ENCODE peak calls at places on chromosomes 13 and 19, in six cellular contexts. One of them, this sample, is unnamed.

GRCh38 chr13:31094331-31095015 is 67.2 kb downstream of the HSPH1 start:
- DNase-seq in right lobe of liver: no peak
- DNase-seq in ovary: no peak
- DNase-seq in stomach: no peak
- DNase-seq in A549: no peak
- DNase-seq in endothelial cell of umbilical vein: no peak
- DNase-seq in this sample: no peak

GRCh38 chr13:24306632-24307031 is 2.7 kb upstream of the C1QTNF9 start:
- DNase-seq in right lobe of liver: no peak
- DNase-seq in ovary: no peak
- DNase-seq in stomach: no peak
- DNase-seq in A549: no peak
- DNase-seq in endothelial cell of umbilical vein: no peak
- DNase-seq in this sample: no peak

GRCh38 chr13:94950303-94950702 is 238.0 kb upstream of the SOX21 start:
- DNase-seq in right lobe of liver: no peak
- DNase-seq in ovary: no peak
- DNase-seq in stomach: no peak
- DNase-seq in A549: no peak
- DNase-seq in endothelial cell of umbilical vein: no peak
- DNase-seq in this sample: no peak

GRCh38 chr19:31530781-31531180 is 181.5 kb upstream of the TSHZ3 start:
- DNase-seq in right lobe of liver: no peak
- DNase-seq in ovary: no peak
- DNase-seq in stomach: no peak
- DNase-seq in A549: no peak
- DNase-seq in endothelial cell of umbilical vein: no peak
- DNase-seq in this sample: no peak

GRCh38 chr13:27170521-27171243 is 929 bp downstream of the USP12 start:
- DNase-seq in right lobe of liver: peak; percentile 69
- DNase-seq in ovary: peak; percentile 71
- DNase-seq in stomach: peak; percentile 34
- DNase-seq in A549: peak; percentile 15
- DNase-seq in endothelial cell of umbilical vein: peak; percentile 68
- DNase-seq in this sample: peak; percentile 77

GRCh38 chr19:49409441-49410029 is 13.7 kb downstream of the PTH2 start:
- DNase-seq in right lobe of liver: no peak
- DNase-seq in ovary: no peak
- DNase-seq in stomach: no peak
- DNase-seq in A549: no peak
- DNase-seq in endothelial cell of umbilical vein: no peak
- DNase-seq in this sample: no peak

GRCh38 chr19:8320564-8321066 is 560 bp downstream of the NDUFA7 start:
- DNase-seq in right lobe of liver: no peak
- DNase-seq in ovary: no peak
- DNase-seq in stomach: no peak
- DNase-seq in A549: no peak
- DNase-seq in endothelial cell of umbilical vein: no peak
- DNase-seq in this sample: no peak

GRCh38 chr19:10862561-10863106 is 8.7 kb upstream of the CARM1 start:
- DNase-seq in right lobe of liver: no peak
- DNase-seq in ovary: no peak
- DNase-seq in stomach: no peak
- DNase-seq in A549: no peak
- DNase-seq in endothelial cell of umbilical vein: no peak
- DNase-seq in this sample: no peak

GRCh38 chr19:8342684-8343482 is at the start of gene KANK3:
- DNase-seq in right lobe of liver: peak; percentile 100
- DNase-seq in ovary: peak; percentile 70
- DNase-seq in stomach: peak; percentile 98
- DNase-seq in A549: peak; percentile 94
- DNase-seq in endothelial cell of umbilical vein: peak; percentile 94
- DNase-seq in this sample: peak; percentile 95

GRCh38 chr13:59384154-59384553 is 779.6 kb downstream of the DIAPH3 start:
- DNase-seq in right lobe of liver: no peak
- DNase-seq in ovary: no peak
- DNase-seq in stomach: no peak
- DNase-seq in A549: no peak
- DNase-seq in endothelial cell of umbilical vein: peak; percentile 53
- DNase-seq in this sample: no peak

GRCh38 chr13:23467048-23467931 is 33.8 kb upstream of the SACS start:
- DNase-seq in right lobe of liver: no peak
- DNase-seq in ovary: peak; percentile 20
- DNase-seq in stomach: no peak
- DNase-seq in A549: no peak
- DNase-seq in endothelial cell of umbilical vein: no peak
- DNase-seq in this sample: no peak

GRCh38 chr19:35347171-35347929 is at the start of gene FFAR1:
- DNase-seq in right lobe of liver: peak; percentile 35
- DNase-seq in ovary: peak; percentile 15
- DNase-seq in stomach: peak; percentile 15
- DNase-seq in A549: no peak
- DNase-seq in endothelial cell of umbilical vein: no peak
- DNase-seq in this sample: peak; percentile 47

GRCh38 chr13:34657716-34658115 is 284.4 kb upstream of the NBEA start:
- DNase-seq in right lobe of liver: no peak
- DNase-seq in ovary: no peak
- DNase-seq in stomach: no peak
- DNase-seq in A549: peak; percentile 7
- DNase-seq in endothelial cell of umbilical vein: no peak
- DNase-seq in this sample: no peak

GRCh38 chr13:26727122-26727521 is 33.5 kb downstream of the GPR12 start:
- DNase-seq in right lobe of liver: no peak
- DNase-seq in ovary: no peak
- DNase-seq in stomach: no peak
- DNase-seq in A549: no peak
- DNase-seq in endothelial cell of umbilical vein: no peak
- DNase-seq in this sample: no peak

GRCh38 chr13:39038569-39038898 is 278 bp downstream of the NHLRC3 start:
- DNase-seq in right lobe of liver: peak; percentile 62
- DNase-seq in ovary: no peak
- DNase-seq in stomach: no peak
- DNase-seq in A549: no peak
- DNase-seq in endothelial cell of umbilical vein: no peak
- DNase-seq in this sample: no peak

GRCh38 chr19:8403098-8403819 is 9.8 kb upstream of the MARCHF2 start:
- DNase-seq in right lobe of liver: peak; percentile 56
- DNase-seq in ovary: no peak
- DNase-seq in stomach: no peak
- DNase-seq in A549: no peak
- DNase-seq in endothelial cell of umbilical vein: no peak
- DNase-seq in this sample: no peak

GRCh38 chr13:73274147-73274546 is 215.3 kb downstream of the KLF5 start:
- DNase-seq in right lobe of liver: no peak
- DNase-seq in ovary: no peak
- DNase-seq in stomach: no peak
- DNase-seq in A549: no peak
- DNase-seq in endothelial cell of umbilical vein: no peak
- DNase-seq in this sample: no peak

GRCh38 chr13:75357576-75358295 is 124.2 kb downstream of the TBC1D4 start:
- DNase-seq in right lobe of liver: no peak
- DNase-seq in ovary: no peak
- DNase-seq in stomach: no peak
- DNase-seq in A549: peak; percentile 47
- DNase-seq in endothelial cell of umbilical vein: peak; percentile 78
- DNase-seq in this sample: no peak

GRCh38 chr19:51690359-51691121 is 2.6 kb upstream of the SPACA6 start:
- DNase-seq in right lobe of liver: peak; percentile 60
- DNase-seq in ovary: peak; percentile 90
- DNase-seq in stomach: peak; percentile 58
- DNase-seq in A549: peak; percentile 91
- DNase-seq in endothelial cell of umbilical vein: peak; percentile 76
- DNase-seq in this sample: no peak

GRCh38 chr13:26449063-26449848 is 108.2 kb upstream of the WASF3 start:
- DNase-seq in right lobe of liver: no peak
- DNase-seq in ovary: no peak
- DNase-seq in stomach: no peak
- DNase-seq in A549: no peak
- DNase-seq in endothelial cell of umbilical vein: no peak
- DNase-seq in this sample: no peak

GRCh38 chr13:38951525-38952313 is 38.9 kb downstream of the STOML3 start:
- DNase-seq in right lobe of liver: no peak
- DNase-seq in ovary: no peak
- DNase-seq in stomach: peak; percentile 72
- DNase-seq in A549: no peak
- DNase-seq in endothelial cell of umbilical vein: peak; percentile 78
- DNase-seq in this sample: no peak

GRCh38 chr19:45243144-45243732 is 2.0 kb downstream of the EXOC3L2 start:
- DNase-seq in right lobe of liver: no peak
- DNase-seq in ovary: no peak
- DNase-seq in stomach: no peak
- DNase-seq in A549: no peak
- DNase-seq in endothelial cell of umbilical vein: no peak
- DNase-seq in this sample: no peak

GRCh38 chr19:19643158-19644053 is at the start of gene GMIP:
- DNase-seq in right lobe of liver: peak; percentile 87
- DNase-seq in ovary: peak; percentile 82
- DNase-seq in stomach: peak; percentile 88
- DNase-seq in A549: peak; percentile 55
- DNase-seq in endothelial cell of umbilical vein: peak; percentile 45
- DNase-seq in this sample: no peak

GRCh38 chr13:46595136-46595917 is 42.4 kb downstream of the LRCH1 start:
- DNase-seq in right lobe of liver: no peak
- DNase-seq in ovary: no peak
- DNase-seq in stomach: no peak
- DNase-seq in A549: no peak
- DNase-seq in endothelial cell of umbilical vein: peak; percentile 49
- DNase-seq in this sample: no peak

GRCh38 chr19:12890787-12891552 is at the start of gene GCDH:
- DNase-seq in right lobe of liver: peak; percentile 98
- DNase-seq in ovary: peak; percentile 94
- DNase-seq in stomach: peak; percentile 98
- DNase-seq in A549: peak; percentile 93
- DNase-seq in endothelial cell of umbilical vein: peak; percentile 99
- DNase-seq in this sample: peak; percentile 99
- TF ChIP-seq POLR2A in right lobe of liver: peak; percentile 81
- TF ChIP-seq POLR2A in ovary: peak; percentile 58
- TF ChIP-seq POLR2A in stomach: no peak
- TF ChIP-seq POLR2A in A549: peak; percentile 46
- TF ChIP-seq POLR2A in endothelial cell of umbilical vein: no peak
- TF ChIP-seq POLR2A in this sample: peak; percentile 16

GRCh38 chr19:44190020-44190419 is 22.3 kb upstream of the ZNF227 start:
- DNase-seq in right lobe of liver: no peak
- DNase-seq in ovary: no peak
- DNase-seq in stomach: no peak
- DNase-seq in A549: no peak
- DNase-seq in endothelial cell of umbilical vein: no peak
- DNase-seq in this sample: no peak
- H3K9me3 ChIP-seq in right lobe of liver: no peaks in the 10 kb centered on the region
- H3K9me3 ChIP-seq in ovary: peaks cover 11% of the 10 kb centered on the region
- H3K9me3 ChIP-seq in stomach: no peaks in the 10 kb centered on the region
- H3K9me3 ChIP-seq in A549: peaks cover 39% of the 10 kb centered on the region
- H3K9me3 ChIP-seq in endothelial cell of umbilical vein: no peaks in the 10 kb centered on the region
- H3K9me3 ChIP-seq in this sample: peaks cover 15% of the 10 kb centered on the region

GRCh38 chr19:14003279-14004051 is 2.7 kb downstream of the RFX1 start:
- DNase-seq in right lobe of liver: no peak
- DNase-seq in ovary: no peak
- DNase-seq in stomach: no peak
- DNase-seq in A549: no peak
- DNase-seq in endothelial cell of umbilical vein: peak; percentile 28
- DNase-seq in this sample: no peak

GRCh38 chr19:14005381-14006084 is 587 bp downstream of the RFX1 start:
- DNase-seq in right lobe of liver: peak; percentile 97
- DNase-seq in ovary: peak; percentile 94
- DNase-seq in stomach: peak; percentile 94
- DNase-seq in A549: peak; percentile 33
- DNase-seq in endothelial cell of umbilical vein: peak; percentile 87
- DNase-seq in this sample: peak; percentile 96

GRCh38 chr19:14006085-14006765 is at the start of gene RFX1:
- DNase-seq in right lobe of liver: peak; percentile 99
- DNase-seq in ovary: peak; percentile 100
- DNase-seq in stomach: peak; percentile 100
- DNase-seq in A549: peak; percentile 80
- DNase-seq in endothelial cell of umbilical vein: peak; percentile 100
- DNase-seq in this sample: peak; percentile 100

GRCh38 chr19:14004619-14005380 is 1.3 kb downstream of the RFX1 start:
- DNase-seq in right lobe of liver: peak; percentile 88
- DNase-seq in ovary: no peak
- DNase-seq in stomach: peak; percentile 47
- DNase-seq in A549: no peak
- DNase-seq in endothelial cell of umbilical vein: peak; percentile 52
- DNase-seq in this sample: no peak

DNA sequence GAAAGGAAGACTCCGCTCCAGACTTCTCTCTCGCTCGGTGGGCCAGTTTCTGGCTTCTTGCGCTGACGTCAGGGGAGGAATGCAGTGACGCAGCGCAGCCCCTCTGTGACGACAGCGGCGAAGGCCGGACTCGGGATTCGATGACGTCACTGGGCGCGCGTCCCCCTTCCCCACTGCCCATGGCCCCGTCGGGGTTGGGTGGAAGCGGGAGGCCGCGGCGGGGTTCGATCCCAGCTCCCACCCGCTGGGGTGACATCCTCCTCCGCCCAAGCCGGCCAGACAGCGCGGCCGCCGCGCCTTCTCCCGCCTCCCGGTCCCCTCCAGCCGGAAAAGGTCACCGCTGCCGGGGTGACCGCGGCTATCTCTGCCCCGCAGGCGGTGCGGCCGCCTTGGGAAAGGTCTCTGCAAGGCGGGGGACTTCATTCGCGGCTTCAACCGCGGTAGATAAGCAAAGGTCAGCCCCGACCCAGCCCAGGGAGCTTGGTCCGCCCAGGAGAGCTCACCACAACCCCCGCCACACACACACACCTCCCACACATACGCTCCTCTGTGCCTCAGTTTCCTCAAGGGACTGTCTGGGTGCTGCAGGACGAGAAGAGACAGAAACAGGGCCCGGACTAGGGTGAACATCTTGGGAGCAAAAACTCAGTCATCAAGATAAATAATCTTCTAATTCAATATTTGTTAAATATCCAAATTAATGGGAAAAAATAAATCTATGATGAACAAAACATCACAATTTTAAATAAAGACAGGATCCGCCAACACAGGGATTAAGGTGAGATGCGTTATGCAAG is 844 bp upstream of the RFX1 start:
- DNase-seq in right lobe of liver: peak; percentile 90
- DNase-seq in ovary: peak; percentile 93
- DNase-seq in stomach: no peak
- DNase-seq in A549: peak; percentile 36
- DNase-seq in endothelial cell of umbilical vein: no peak
- DNase-seq in this sample: peak; percentile 95
- TF ChIP-seq POLR2A in right lobe of liver: peak; percentile 76
- TF ChIP-seq POLR2A in ovary: peak; percentile 54
- TF ChIP-seq POLR2A in stomach: no peak
- TF ChIP-seq POLR2A in A549: no peak
- TF ChIP-seq POLR2A in endothelial cell of umbilical vein: peak; percentile 68
- TF ChIP-seq POLR2A in this sample: peak; percentile 83

DNA sequence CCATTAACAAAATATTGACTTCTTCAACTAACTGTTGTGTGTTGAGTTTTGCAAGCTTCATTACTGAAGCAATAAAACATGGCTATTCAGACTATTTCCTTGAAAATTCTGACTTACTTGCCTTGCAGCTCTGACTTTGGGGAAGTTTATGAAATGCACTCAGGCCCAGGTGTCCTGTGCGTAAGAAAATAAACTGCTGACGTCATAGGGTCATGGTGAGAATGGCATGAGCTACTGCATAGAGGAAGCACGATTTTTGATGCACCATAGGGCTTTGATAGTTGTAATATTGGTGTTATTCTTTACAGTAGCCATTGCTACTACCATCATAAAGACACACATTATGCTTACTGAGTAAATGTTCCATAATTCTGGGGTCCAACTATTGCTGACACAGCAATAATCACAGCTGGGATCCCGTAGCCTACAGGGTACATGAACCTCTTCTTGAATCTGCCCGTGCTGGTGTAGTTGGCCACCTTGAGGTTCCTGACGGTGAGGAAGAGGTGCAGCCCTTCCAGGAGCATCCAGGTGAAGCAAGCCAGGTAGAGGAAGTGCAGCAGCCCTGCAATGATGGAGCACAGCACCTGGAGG is 57.9 kb downstream of the MBD3L2B start:
- DNase-seq in right lobe of liver: no peak
- DNase-seq in ovary: no peak
- DNase-seq in stomach: no peak
- DNase-seq in A549: no peak
- DNase-seq in endothelial cell of umbilical vein: no peak
- DNase-seq in this sample: no peak
- H3K9me3 ChIP-seq in right lobe of liver: no peaks in the 10 kb centered on the region
- H3K9me3 ChIP-seq in ovary: no peaks in the 10 kb centered on the region
- H3K9me3 ChIP-seq in stomach: no peaks in the 10 kb centered on the region
- H3K9me3 ChIP-seq in A549: no peaks in the 10 kb centered on the region
- H3K9me3 ChIP-seq in endothelial cell of umbilical vein: no peaks in the 10 kb centered on the region
- H3K9me3 ChIP-seq in this sample: no peaks in the 10 kb centered on the region

This sample was measured in suprapubic skin.